ENCODE peak calls at places on chromosomes 11 and 22, in six cellular contexts. H is endodermal cell, P is HFF-Myc, Z is MM.1S, W is esophagus squamous epithelium, R is psoas muscle. V is an unnamed sample.
A peak's percentile ranks its signal among the peaks of the same experiment; 100 is the strongest.

GRCh38 chr11:128448487-128448886 is 138.9 kb downstream of the ETS1 start:
- DNase-seq in P (no peak), Z (no peak), H (peak; percentile 77), W (no peak), R (no peak), V (no peak)

GRCh38 chr22:32723632-32724031 is 77.9 kb upstream of the TIMP3 start:
- DNase-seq in W (no peak), P (peak; percentile 87), Z (peak; percentile 89), H (no peak), R (peak; percentile 79), V (no peak)

GRCh38 chr11:132601863-132602262 is 930.4 kb downstream of the OPCML start:
- DNase-seq in P (no peak), R (no peak), H (no peak), W (no peak), Z (no peak), V (no peak)

GRCh38 chr11:123561046-123561781 is 93.2 kb downstream of the SCN3B start:
- DNase-seq in R (no peak), H (peak; percentile 87), W (no peak), Z (no peak), P (no peak), V (no peak)

GRCh38 chr11:65316311-65316978 is 1.8 kb downstream of the CDC42EP2 start:
- DNase-seq in W (no peak), R (peak; percentile 86), P (peak; percentile 95), H (peak; percentile 60), Z (no peak), V (no peak)

GRCh38 chr11:4164884-4165590 is 70.4 kb downstream of the RRM1 start:
- DNase-seq in W (no peak), Z (no peak), R (no peak), P (no peak), H (no peak), V (no peak)

GRCh38 chr11:20459865-20460264 is 72.3 kb downstream of the PRMT3 start:
- DNase-seq in H (no peak), Z (no peak), R (no peak), P (no peak), W (no peak), V (no peak)

GRCh38 chr11:71543866-71544265 is 4.4 kb upstream of the KRTAP5-9 start:
- DNase-seq in W (no peak), Z (no peak), H (no peak), R (no peak), P (no peak), V (no peak)

GRCh38 chr11:35367491-35367890 is 51.9 kb downstream of the SLC1A2 start:
- DNase-seq in Z (no peak), P (no peak), W (no peak), H (no peak), R (no peak), V (no peak)

GRCh38 chr22:31451709-31452571 is 37.7 kb downstream of the EIF4ENIF1 start:
- DNase-seq in Z (peak; percentile 37), H (peak; percentile 48), P (peak; percentile 25), W (no peak), R (no peak), V (no peak)
- TF ChIP-seq CTCF in Z (peak; percentile 51), H (peak; percentile 78), P (peak; percentile 59), W (no peak), R (peak; percentile 37), V (no peak)

GRCh38 chr11:6569706-6570105 is 33.7 kb downstream of the RRP8 start:
- DNase-seq in W (no peak), R (no peak), H (no peak), P (no peak), Z (no peak), V (no peak)

GRCh38 chr11:6566704-6567370 is 36.6 kb downstream of the RRP8 start:
- DNase-seq in Z (no peak), R (peak; percentile 70), P (no peak), W (no peak), H (peak; percentile 33), V (no peak)

GRCh38 chr11:6567371-6567745 is 36.1 kb downstream of the RRP8 start:
- DNase-seq in R (no peak), W (no peak), H (no peak), Z (no peak), P (no peak), V (no peak)

GRCh38 chr11:6565988-6566703 is 37.3 kb downstream of the RRP8 start:
- DNase-seq in H (peak; percentile 26), P (no peak), W (no peak), Z (no peak), R (no peak), V (no peak)

GRCh38 chr11:6568191-6568918 is 35.1 kb downstream of the RRP8 start:
- DNase-seq in P (peak; percentile 56), H (peak; percentile 81), R (peak; percentile 66), Z (peak; percentile 26), W (no peak), V (no peak)
- TF ChIP-seq CTCF in P (no peak), H (peak; percentile 50), R (no peak), Z (no peak), W (no peak), V (no peak)

GRCh38 chr11:17607572-17608570 is 60.8 kb downstream of the OTOG start:
- DNase-seq in H (no peak), W (no peak), P (no peak), R (peak; percentile 48), Z (no peak), V (no peak)

GRCh38 chr11:17609536-17610401 is 62.7 kb downstream of the OTOG start:
- DNase-seq in H (no peak), W (no peak), R (peak; percentile 47), Z (no peak), P (no peak), V (no peak)

GRCh38 chr11:17610402-17610894 is 63.4 kb downstream of the OTOG start:
- DNase-seq in Z (no peak), W (no peak), R (peak; percentile 50), H (no peak), P (no peak), V (no peak)

GRCh38 chr11:17607083-17607429 is 60.0 kb downstream of the OTOG start:
- DNase-seq in W (no peak), Z (no peak), R (no peak), H (no peak), P (no peak), V (no peak)

DNA sequence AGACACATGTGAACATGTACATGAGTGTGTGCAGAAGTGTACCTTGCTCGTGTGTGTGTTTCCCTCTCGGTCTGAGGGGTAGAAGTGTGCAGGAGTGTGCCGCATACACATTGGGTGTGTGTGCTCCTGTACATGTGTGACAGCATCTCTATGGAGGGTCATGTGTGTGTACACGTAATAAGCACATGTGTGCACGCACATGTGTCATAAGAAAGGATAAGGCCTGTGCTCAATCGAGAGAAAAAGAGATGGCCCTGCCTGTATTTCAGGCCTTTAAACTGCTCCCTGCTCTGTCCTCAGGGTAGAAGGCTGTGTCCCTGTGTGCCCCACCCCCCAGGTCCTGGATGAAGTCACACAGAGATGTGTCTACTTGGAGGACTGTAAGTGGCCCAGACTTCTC is 61.8 kb downstream of the OTOG start:
- DNase-seq in H (no peak), R (no peak), P (no peak), W (no peak), Z (no peak), V (no peak)
- TF ChIP-seq CTCF in H (no peak), R (no peak), P (no peak), W (no peak), Z (no peak), V (no peak)

GRCh38 chr11:134728186-134728585 is 316.1 kb upstream of the B3GAT1 start:
- DNase-seq in H (no peak), Z (no peak), R (no peak), W (no peak), P (no peak), V (no peak)
- TF ChIP-seq CTCF in H (no peak), Z (no peak), R (no peak), W (no peak), P (no peak), V (no peak)